ENCODE peak calls at places on chromosome X, in four cellular contexts. U is HEK293T, N is ureter, C is NCI-H748 treated with DMSO at 0.1 percent for 48 hours. B is an unnamed sample.
A peak's percentile ranks its signal among the peaks of the same experiment; 100 is the strongest.

GRCh38 chrX:126456136-126456535 is 96.5 kb downstream of the DCAF12L1 start:
- DNase-seq in C (no peak), N (no peak), U (no peak), B (no peak)

GRCh38 chrX:38500886-38501285 is 60.5 kb upstream of the TSPAN7 start:
- DNase-seq in N (no peak), U (no peak), C (no peak), B (no peak)

GRCh38 chrX:77936299-77936698 is 25.8 kb downstream of the ATP7A start:
- DNase-seq in N (no peak), C (no peak), U (no peak), B (no peak)

GRCh38 chrX:37454537-37455285 is 105.5 kb downstream of the PRRG1 start:
- DNase-seq in N (no peak), C (no peak), U (no peak), B (no peak)

GRCh38 chrX:24282381-24283121 is 31.3 kb downstream of the SUPT20HL2 start:
- DNase-seq in N (no peak), U (peak; percentile 22), C (no peak), B (no peak)

GRCh38 chrX:70497026-70497425 is 52.4 kb downstream of the DLG3 start:
- DNase-seq in C (no peak), N (no peak), U (no peak), B (no peak)

GRCh38 chrX:444305-444704 is 57.6 kb upstream of the PPP2R3B start:
- DNase-seq in U (no peak), C (no peak), N (no peak), B (no peak)

GRCh38 chrX:50067435-50068292 is 133.1 kb downstream of the AKAP4 start:
- DNase-seq in C (peak; percentile 73), U (peak; percentile 48), N (no peak), B (no peak)

GRCh38 chrX:136168929-136169735 is 21.8 kb downstream of the FHL1 start:
- DNase-seq in C (peak; percentile 69), U (peak; percentile 68), N (peak; percentile 52), B (no peak)